ENCODE peak calls at places on chromosomes 5 and 9, in six cellular contexts. K is adrenal gland, R is stomach, B is A549, I is Peyer's patch, O is testis. X is an unnamed sample.
A peak's percentile ranks its signal among the peaks of the same experiment; 100 is the strongest.

GRCh38 chr5:180618830-180619562 is 27.7 kb upstream of the SCGB3A1 start:
- DNase-seq in K (no peak), R (no peak), B (peak; percentile 81), O (peak; percentile 63), I (no peak), X (no peak)

GRCh38 chr5:956941-957729 is 51.5 kb upstream of the NKD2 start:
- DNase-seq in I (no peak), B (peak; percentile 46), O (no peak), K (no peak), R (no peak), X (no peak)

GRCh38 chr9:127540664-127541041 is 71.4 kb upstream of the STXBP1 start:
- DNase-seq in O (no peak), B (no peak), I (no peak), K (no peak), R (peak; percentile 71), X (no peak)

GRCh38 chr5:91277093-91277626 is 106.0 kb downstream of the ARRDC3 start:
- DNase-seq in R (no peak), B (no peak), O (no peak), K (no peak), I (no peak), X (no peak)

GRCh38 chr9:79224672-79225433 is 346.9 kb upstream of the TLE4 start:
- DNase-seq in B (peak; percentile 5), O (no peak), R (no peak), I (no peak), K (no peak), X (no peak)

GRCh38 chr5:142104491-142104890 is 4.1 kb upstream of the NDFIP1 start:
- DNase-seq in B (no peak), K (no peak), O (no peak), R (no peak), I (no peak), X (no peak)

GRCh38 chr5:146588331-146588730 is 72.3 kb upstream of the GPR151 start:
- DNase-seq in O (no peak), B (no peak), K (no peak), I (no peak), R (no peak), X (no peak)

GRCh38 chr5:134503937-134504437 is 21.5 kb upstream of the JADE2 start:
- DNase-seq in I (no peak), K (no peak), R (no peak), B (no peak), O (no peak), X (no peak)

GRCh38 chr9:91111876-91112275 is 249.8 kb downstream of the AUH start:
- DNase-seq in O (no peak), R (no peak), K (no peak), I (no peak), B (no peak), X (no peak)

GRCh38 chr5:124704594-124705284 is 41.7 kb downstream of the ZNF608 start:
- DNase-seq in R (no peak), B (no peak), I (no peak), O (no peak), K (no peak), X (no peak)

GRCh38 chr5:59040804-59041201 is 457.9 kb downstream of the RAB3C start:
- DNase-seq in O (no peak), K (no peak), I (no peak), R (no peak), B (no peak), X (no peak)

GRCh38 chr5:123429221-123429954 is 6.2 kb upstream of the CEP120 start:
- DNase-seq in O (no peak), B (no peak), R (no peak), K (no peak), I (no peak), X (no peak)

GRCh38 chr9:133347985-133348762 is at the start of the genes MED22 and RPL7A:
- DNase-seq in K (peak; percentile 97), R (peak; percentile 94), O (peak; percentile 97), B (peak; percentile 90), I (peak; percentile 94), X (peak; percentile 95)
- TF ChIP-seq POLR2A in K (peak; percentile 87), R (no peak), O (no peak), B (peak; percentile 99), I (peak; percentile 82), X (peak; percentile 91)

GRCh38 chr9:137907776-137908175 is 30.2 kb downstream of the CACNA1B start:
- DNase-seq in B (no peak), R (no peak), I (no peak), O (no peak), K (no peak), X (no peak)

GRCh38 chr9:137902646-137903045 is 25.1 kb downstream of the CACNA1B start:
- DNase-seq in I (no peak), R (no peak), K (no peak), B (no peak), O (no peak), X (no peak)

GRCh38 chr9:137900584-137901310 is 23.2 kb downstream of the CACNA1B start:
- DNase-seq in B (no peak), K (no peak), I (no peak), R (no peak), O (no peak), X (no peak)

GRCh38 chr9:137899551-137900360 is 22.2 kb downstream of the CACNA1B start:
- DNase-seq in O (no peak), R (no peak), K (no peak), B (no peak), I (no peak), X (no peak)

GRCh38 chr9:137905740-137906139 is 28.2 kb downstream of the CACNA1B start:
- DNase-seq in B (no peak), R (no peak), I (no peak), K (no peak), O (no peak), X (no peak)
- H3K27ac ChIP-seq in B (no peak overlapping the region), R (no peak overlapping the region), I (no peak overlapping the region), K (no peak overlapping the region), O (no peak overlapping the region), X (no peak overlapping the region)

DNA sequence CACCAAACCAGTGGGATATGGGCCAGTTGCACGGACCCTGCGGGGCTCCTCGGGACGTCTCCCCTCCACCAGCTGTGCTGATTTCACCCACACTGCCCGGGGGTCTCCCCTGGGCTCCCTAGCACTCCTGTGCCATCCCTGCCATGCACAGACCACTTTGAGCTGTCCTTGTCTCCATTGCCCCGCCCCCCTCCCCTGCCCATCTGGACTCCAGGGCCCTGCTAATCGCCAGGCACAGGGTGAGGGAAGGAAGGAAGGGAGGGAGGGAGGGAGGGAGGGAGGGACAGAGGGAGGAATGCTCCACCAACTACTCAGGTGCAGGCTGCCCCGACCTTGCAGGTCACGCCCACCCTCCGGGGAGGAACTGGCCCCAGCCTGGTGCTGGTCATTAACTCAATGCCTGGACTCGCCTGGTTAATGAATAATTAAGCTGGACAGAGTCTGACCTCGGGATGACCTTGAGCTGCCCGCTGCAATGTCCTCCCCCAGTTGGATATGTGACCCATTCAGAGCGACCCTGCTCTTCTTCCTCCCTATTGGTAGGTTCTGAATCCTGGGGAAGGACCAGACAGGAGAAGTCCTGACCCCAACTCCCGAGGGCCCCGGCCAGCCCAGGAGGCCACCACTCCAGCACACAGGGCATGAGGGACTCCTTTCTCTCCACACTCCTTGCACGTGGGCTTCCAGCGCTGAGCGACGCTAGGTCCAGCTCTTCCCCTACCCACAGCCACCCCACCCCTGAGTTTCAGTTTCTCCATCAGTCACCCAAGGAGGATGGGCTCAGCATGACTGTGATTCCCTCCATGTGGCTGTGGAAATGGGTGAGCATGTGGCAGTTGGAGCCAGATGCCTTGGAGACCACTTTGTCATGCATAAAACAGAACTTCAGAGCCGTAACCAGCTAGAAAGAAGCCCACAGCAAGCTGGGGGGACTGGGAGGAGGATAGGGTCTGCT is 62.1 kb downstream of the C9orf50 start:
- DNase-seq in R (peak; percentile 61), B (peak; percentile 41), K (no peak), O (no peak), I (no peak), X (no peak)
- TF ChIP-seq POLR2A in R (no peak), B (no peak), K (no peak), O (no peak), I (no peak), X (no peak)

GRCh38 chr9:107016383-107016782 is 153.4 kb downstream of the ZNF462 start:
- DNase-seq in R (no peak), O (no peak), K (no peak), I (no peak), B (no peak), X (no peak)
- H3K27ac ChIP-seq in R (no peak overlapping the region), O (no peak overlapping the region), K (no peak overlapping the region), I (no peak overlapping the region), B (no peak overlapping the region), X (no peak overlapping the region)

GRCh38 chr9:22041329-22041728 is 32.2 kb upstream of the CDKN2B start:
- DNase-seq in R (no peak), K (no peak), I (no peak), O (no peak), B (no peak), X (no peak)
- TF ChIP-seq POLR2A in R (no peak), K (no peak), I (peak; percentile 44), O (no peak), B (no peak), X (no peak)

DNA sequence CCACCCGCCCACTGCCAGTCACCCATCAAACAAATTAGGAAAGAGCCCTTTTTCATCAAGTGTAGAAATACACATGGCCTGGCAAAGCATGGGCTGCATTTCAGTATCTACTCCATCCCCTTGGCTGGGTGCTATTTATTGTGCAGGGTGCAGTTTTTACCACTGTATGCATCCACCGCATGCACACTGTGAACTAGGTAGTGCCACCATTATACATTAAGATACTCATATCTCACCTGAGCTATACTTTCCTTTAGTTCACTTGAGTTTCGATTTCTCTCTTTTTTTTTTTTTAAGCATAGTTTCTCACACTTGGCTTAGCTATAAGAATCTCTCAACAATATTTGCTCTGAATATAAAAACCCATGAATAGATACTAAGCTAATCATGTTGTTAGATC is 49.4 kb downstream of the JMY start:
- DNase-seq in I (no peak), K (no peak), B (no peak), O (no peak), R (no peak), X (no peak)
- H3K27ac ChIP-seq in I (no peak overlapping the region), K (no peak overlapping the region), B (no peak overlapping the region), O (no peak overlapping the region), R (no peak overlapping the region), X (no peak overlapping the region)

X was measured in heart left ventricle.